ENCODE peak calls at places on chromosomes 5 and 9, in four cellular contexts. K is fibroblast of gingiva, Y is GM18507, U is epithelial cell of esophagus. A is an unnamed sample.
A peak's percentile ranks its signal among the peaks of the same experiment; 100 is the strongest.

GRCh38 chr5:44321176-44321575 is 68.0 kb downstream of the FGF10 start:
- DNase-seq in K (no peak), Y (no peak), U (no peak), A (no peak)

GRCh38 chr5:54288568-54289217 is 21.7 kb downstream of the ARL15 start:
- DNase-seq in U (no peak), Y (no peak), K (no peak), A (no peak)

GRCh38 chr5:90709323-90710148 is 150.9 kb downstream of the ADGRV1 start:
- DNase-seq in K (peak; percentile 7), Y (no peak), U (peak; percentile 57), A (peak; percentile 39)

GRCh38 chr5:133873454-133873853 is 95.0 kb downstream of the C5orf15 start:
- DNase-seq in Y (no peak), U (no peak), K (no peak), A (no peak)

GRCh38 chr9:134167530-134167931 is 3.2 kb upstream of the RNU6ATAC start:
- DNase-seq in K (peak; percentile 89), U (no peak), Y (no peak), A (peak; percentile 61)

GRCh38 chr9:15299374-15299939 is 7.6 kb downstream of the TTC39B start:
- DNase-seq in K (no peak), Y (no peak), U (no peak), A (no peak)

GRCh38 chr5:95331358-95331757 is 46.5 kb upstream of the MCTP1 start:
- DNase-seq in K (no peak), U (peak; percentile 6), Y (no peak), A (no peak)

GRCh38 chr5:80653497-80653896 is 955 bp upstream of the MSH3 start:
- DNase-seq in U (no peak), Y (no peak), K (no peak), A (no peak)

GRCh38 chr9:19411316-19411715 is 2.5 kb downstream of the ACER2 start:
- DNase-seq in U (no peak), K (no peak), Y (no peak), A (no peak)

GRCh38 chr9:98263482-98264357 is 8.3 kb upstream of the TBC1D2 start:
- DNase-seq in K (peak; percentile 72), U (peak; percentile 82), Y (peak; percentile 51), A (peak; percentile 82)

GRCh38 chr5:155004138-155004744 is 9.3 kb upstream of the KIF4B start:
- DNase-seq in Y (no peak), K (no peak), U (peak; percentile 52), A (no peak)

GRCh38 chr5:134530375-134531077 is 5.1 kb downstream of the JADE2 start:
- DNase-seq in K (no peak), Y (no peak), U (no peak), A (peak; percentile 46)

GRCh38 chr9:79693750-79694149 is 122.0 kb downstream of the TLE4 start:
- DNase-seq in K (no peak), Y (no peak), U (no peak), A (no peak)

GRCh38 chr5:1793966-1794895 is 5.4 kb downstream of the MRPL36 start:
- DNase-seq in Y (no peak), K (peak; percentile 60), U (peak; percentile 7), A (peak; percentile 75)

GRCh38 chr9:116075191-116075590 is 78.4 kb upstream of the PAPPA start:
- DNase-seq in Y (no peak), U (peak; percentile 67), K (peak; percentile 56), A (peak; percentile 90)

GRCh38 chr9:95383198-95383673 is 65.7 kb upstream of the FANCC start:
- DNase-seq in Y (no peak), K (peak; percentile 31), U (peak; percentile 4), A (peak; percentile 71)

GRCh38 chr9:76153902-76154629 is 240.2 kb downstream of the RFK start:
- DNase-seq in Y (no peak), U (no peak), K (no peak), A (no peak)

GRCh38 chr5:82164109-82164956 is 113.8 kb downstream of the RPS23 start:
- DNase-seq in U (peak; percentile 84), K (peak; percentile 47), Y (no peak), A (peak; percentile 49)

GRCh38 chr5:132459983-132460834 is 30.4 kb downstream of the IRF1 start:
- DNase-seq in Y (no peak), K (no peak), U (peak; percentile 33), A (no peak)

GRCh38 chr9:113596616-113597320 is 133.2 kb downstream of the RGS3 start:
- DNase-seq in K (no peak), Y (no peak), U (no peak), A (no peak)

GRCh38 chr5:82011761-82012160 is 39.9 kb downstream of the ATG10 start:
- DNase-seq in Y (no peak), U (peak; percentile 13), K (peak; percentile 52), A (peak; percentile 68)

GRCh38 chr9:127983847-127984289 is 3.1 kb upstream of the EEIG1 start:
- DNase-seq in Y (no peak), K (no peak), U (no peak), A (no peak)

GRCh38 chr5:106759581-106759980 is 911.2 kb downstream of the EFNA5 start:
- DNase-seq in K (no peak), Y (no peak), U (peak; percentile 58), A (no peak)

GRCh38 chr5:56481147-56481997 is 248.2 kb upstream of the ANKRD55 start:
- DNase-seq in Y (peak; percentile 29), K (peak; percentile 26), U (no peak), A (peak; percentile 24)

GRCh38 chr5:54275361-54275760 is 35.0 kb downstream of the ARL15 start:
- DNase-seq in K (no peak), U (no peak), Y (no peak), A (no peak)

GRCh38 chr5:669111-669841 is 23.9 kb downstream of the TPPP start:
- DNase-seq in K (no peak), Y (no peak), U (no peak), A (peak; percentile 23)

GRCh38 chr5:68242743-68243142 is 27.2 kb downstream of the PIK3R1 start:
- DNase-seq in U (no peak), Y (no peak), K (peak; percentile 65), A (peak; percentile 16)

GRCh38 chr9:36386396-36386795 is 13.7 kb downstream of the RNF38 start:
- DNase-seq in U (peak; percentile 86), Y (no peak), K (no peak), A (no peak)

GRCh38 chr5:3310551-3311340 is 284.9 kb upstream of the IRX1 start:
- DNase-seq in K (no peak), Y (no peak), U (peak; percentile 55), A (peak; percentile 82)

GRCh38 chr9:137168907-137169763 is 716 bp downstream of the LRRC26 start:
- DNase-seq in U (peak; percentile 70), Y (peak; percentile 47), K (no peak), A (no peak)

GRCh38 chr9:122383992-122384461 is 13.2 kb downstream of the PTGS1 start:
- DNase-seq in Y (no peak), U (peak; percentile 56), K (peak; percentile 93), A (peak; percentile 88)

GRCh38 chr9:136626740-136627642 is 35.7 kb upstream of the EGFL7 start:
- DNase-seq in U (peak; percentile 86), Y (no peak), K (no peak), A (no peak)